ENCODE peak calls at places on chromosomes 5 and 9, in five cellular contexts. C, I, A, N and U are unnamed samples. For H3K4me1, the result is how much of the 10 kb centered on the place peaks cover.

GRCh38 chr9:95822583-95823431 is 52.7 kb upstream of the ERCC6L2 start:
- DNase-seq in C (no peak), I (no peak), A (no peak), N (no peak), U (no peak)

GRCh38 chr5:149310947-149311675 is 34.2 kb upstream of the GRPEL2 start:
- DNase-seq in C (no peak), I (no peak), A (no peak), N (no peak), U (no peak)

GRCh38 chr9:118271936-118272335 is 567.7 kb downstream of the TLR4 start:
- DNase-seq in C (no peak), I (no peak), A (no peak), N (no peak), U (no peak)

GRCh38 chr5:57184322-57184721 is 10.5 kb downstream of the GPBP1 start:
- DNase-seq in C (no peak), I (no peak), A (no peak), N (no peak), U (no peak)

GRCh38 chr5:136123236-136123768 is 9.3 kb upstream of the SMAD5 start:
- DNase-seq in C (no peak), I (peak), A (peak), N (no peak), U (peak)

GRCh38 chr9:128138001-128138400 is 10.5 kb upstream of the PTGES2 start:
- DNase-seq in C (no peak), I (no peak), A (no peak), N (no peak), U (no peak)

GRCh38 chr9:111622626-111623025 is 8.5 kb upstream of the DNAJC25 start:
- DNase-seq in C (no peak), I (no peak), A (no peak), N (no peak), U (no peak)

GRCh38 chr5:528625-529511 is 4.6 kb upstream of the SLC9A3 start:
- DNase-seq in C (no peak), I (no peak), A (no peak), N (no peak), U (no peak)

GRCh38 chr9:33676746-33677505 is 118.4 kb upstream of the PRSS3 start:
- DNase-seq in C (no peak), I (peak), A (peak), N (no peak), U (peak)

GRCh38 chr5:67035098-67035740 is 161.4 kb downstream of the CD180 start:
- DNase-seq in C (no peak), I (no peak), A (no peak), N (no peak), U (no peak)

GRCh38 chr5:143717400-143717799 is 94.6 kb upstream of the HMHB1 start:
- DNase-seq in C (no peak), I (no peak), A (no peak), N (no peak), U (no peak)

GRCh38 chr5:142952236-142952635 is 182.1 kb downstream of the ARHGAP26 start:
- DNase-seq in C (no peak), I (no peak), A (no peak), N (no peak), U (no peak)

GRCh38 chr5:122183098-122183794 is 53.9 kb downstream of the ZNF474 start:
- DNase-seq in C (no peak), I (peak), A (peak), N (no peak), U (no peak)

GRCh38 chr9:21491742-21492141 is 9.6 kb upstream of the IFNE start:
- DNase-seq in C (no peak), I (no peak), A (no peak), N (no peak), U (no peak)

GRCh38 chr5:168875839-168876238 is 296.7 kb upstream of the PANK3 start:
- DNase-seq in C (no peak), I (no peak), A (no peak), N (no peak), U (no peak)

GRCh38 chr5:149938272-149938671 is 6.3 kb downstream of the PDE6A start:
- DNase-seq in C (no peak), I (peak), A (peak), N (no peak), U (no peak)

GRCh38 chr9:123893146-123893545 is 36.8 kb downstream of the DENND1A start:
- DNase-seq in C (no peak), I (no peak), A (no peak), N (no peak), U (no peak)

GRCh38 chr5:171314728-171315385 is 5.8 kb downstream of the TLX3 start:
- DNase-seq in C (no peak), I (no peak), A (no peak), N (no peak), U (no peak)

GRCh38 chr9:110260911-110261310 is 4.6 kb upstream of the TXN start:
- DNase-seq in C (no peak), I (no peak), A (no peak), N (no peak), U (no peak)

GRCh38 chr9:114777841-114778240 is 28.0 kb downstream of the TNFSF15 start:
- DNase-seq in C (no peak), I (no peak), A (no peak), N (no peak), U (no peak)

GRCh38 chr9:35357116-35357515 is 132.8 kb upstream of the RUSC2 start:
- DNase-seq in C (no peak), I (no peak), A (no peak), N (no peak), U (no peak)

GRCh38 chr5:140372971-140373487 is 13.0 kb downstream of the SLC4A9 start:
- DNase-seq in C (no peak), I (peak), A (peak), N (peak), U (peak)

GRCh38 chr9:124038239-124038638 is 26.7 kb downstream of the LHX2 start:
- DNase-seq in C (no peak), I (no peak), A (no peak), N (no peak), U (no peak)

GRCh38 chr5:171984748-171985419 is 21.6 kb downstream of the FBXW11 start:
- DNase-seq in C (no peak), I (no peak), A (no peak), N (no peak), U (no peak)

GRCh38 chr5:66680804-66681203 is 84.6 kb downstream of the MAST4 start:
- DNase-seq in C (no peak), I (no peak), A (no peak), N (no peak), U (no peak)

GRCh38 chr9:132639322-132639721 is 30.5 kb downstream of the DDX31 start:
- DNase-seq in C (no peak), I (peak), A (peak), N (no peak), U (no peak)

GRCh38 chr5:53076014-53076413 is 33.5 kb downstream of the MOCS2 start:
- DNase-seq in C (no peak), I (no peak), A (no peak), N (no peak), U (no peak)

GRCh38 chr5:58235279-58235678 is 224.6 kb downstream of the PLK2 start:
- DNase-seq in C (no peak), I (no peak), A (peak), N (no peak), U (peak)

GRCh38 chr5:171667341-171668096 is 118.1 kb upstream of the SMIM23 start:
- DNase-seq in C (no peak), I (no peak), A (peak), N (no peak), U (no peak)

GRCh38 chr5:157934600-157934999 is 75.7 kb upstream of the CLINT1 start:
- DNase-seq in C (no peak), I (no peak), A (no peak), N (no peak), U (no peak)

GRCh38 chr5:157930710-157931109 is 71.8 kb upstream of the CLINT1 start:
- DNase-seq in C (no peak), I (peak), A (peak), N (no peak), U (no peak)

GRCh38 chr5:157933005-157933404 is 74.1 kb upstream of the CLINT1 start:
- DNase-seq in C (no peak), I (no peak), A (no peak), N (no peak), U (no peak)
- H3K4me1 ChIP-seq in C (under half), I (under half), A (under half), N (under half), U (under half)

DNA sequence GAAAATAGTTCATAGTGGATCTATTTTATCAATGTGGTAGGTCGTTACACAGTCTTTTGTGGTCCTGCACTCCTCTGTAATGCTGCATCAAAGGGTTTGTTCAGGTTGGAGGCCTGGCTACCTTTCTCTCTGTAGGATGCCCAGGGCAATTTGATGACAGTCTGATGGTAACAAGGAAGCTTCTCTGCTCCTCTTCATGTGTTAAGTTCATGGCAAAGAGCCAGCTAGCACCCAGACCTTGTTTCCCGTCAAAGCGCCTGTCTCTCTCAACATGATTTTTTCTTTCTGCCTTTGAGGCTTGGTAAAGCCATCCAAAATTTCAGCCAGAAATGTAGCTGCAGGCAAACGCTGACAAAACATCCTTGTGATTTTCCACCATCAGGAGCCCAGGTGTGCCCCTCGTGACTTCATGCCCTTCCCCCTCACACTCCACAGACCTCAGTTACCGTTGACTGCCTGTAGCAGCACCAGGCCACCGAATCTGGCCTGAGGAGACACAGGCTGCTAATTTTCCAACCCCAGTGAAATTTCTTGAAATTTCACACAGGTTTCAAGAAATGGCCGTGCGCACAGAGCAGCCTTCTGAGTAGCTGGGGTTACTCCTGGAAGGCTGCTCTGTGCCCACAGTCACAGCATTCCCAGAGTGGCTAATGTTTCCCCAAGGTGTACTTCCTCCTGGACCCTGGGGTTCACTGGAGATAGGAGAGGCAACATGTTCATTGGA is 292.7 kb downstream of the CWC27 start:
- DNase-seq in C (no peak), I (no peak), A (no peak), N (no peak), U (no peak)
- H3K4me1 ChIP-seq in C (under half), I (under half), A (under half), N (under half), U (under half)

GRCh38 chr9:137646341-137646740 is 27.5 kb downstream of the EHMT1 start:
- DNase-seq in C (no peak), I (no peak), A (no peak), N (no peak), U (no peak)
- H3K4me1 ChIP-seq in C (under half), I (under half), A (under half), N (under half), U (under half)

DNA sequence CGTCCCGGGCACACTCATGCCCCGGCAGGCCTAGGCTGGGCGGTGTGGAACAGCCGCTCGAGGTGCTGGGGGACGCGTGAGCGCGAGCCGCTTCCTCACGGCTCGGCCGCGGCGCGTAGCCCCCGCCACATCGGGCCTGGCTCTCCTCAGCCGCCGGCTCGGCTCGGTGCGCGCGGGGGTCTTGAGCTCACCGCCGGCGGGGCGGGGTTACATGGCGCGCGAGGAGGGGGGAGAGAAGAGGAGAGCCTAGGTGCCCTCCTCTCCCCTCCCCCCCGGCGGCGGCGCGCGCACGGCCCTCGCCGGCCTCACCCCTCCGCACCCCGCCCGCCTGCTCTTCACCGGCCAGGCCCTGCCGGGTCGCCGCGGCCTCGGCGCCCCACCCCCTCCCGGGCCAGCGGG is 7.7 kb downstream of the RANBP6 start:
- DNase-seq in C (peak), I (peak), A (peak), N (peak), U (peak)
- H3K4me1 ChIP-seq in C (half or more), I (under half), A (under half), N (under half), U (under half)

GRCh38 chr5:35884789-35885172 is 28.1 kb downstream of the IL7R start:
- DNase-seq in C (no peak), I (no peak), A (no peak), N (no peak), U (no peak)

GRCh38 chr5:35879649-35880048 is 23.0 kb downstream of the IL7R start:
- DNase-seq in C (no peak), I (no peak), A (no peak), N (no peak), U (no peak)

GRCh38 chr5:35884125-35884788 is 27.6 kb downstream of the IL7R start:
- DNase-seq in C (no peak), I (no peak), A (no peak), N (no peak), U (no peak)

GRCh38 chr5:35880166-35880565 is 23.5 kb downstream of the IL7R start:
- DNase-seq in C (no peak), I (no peak), A (no peak), N (no peak), U (no peak)

DNA sequence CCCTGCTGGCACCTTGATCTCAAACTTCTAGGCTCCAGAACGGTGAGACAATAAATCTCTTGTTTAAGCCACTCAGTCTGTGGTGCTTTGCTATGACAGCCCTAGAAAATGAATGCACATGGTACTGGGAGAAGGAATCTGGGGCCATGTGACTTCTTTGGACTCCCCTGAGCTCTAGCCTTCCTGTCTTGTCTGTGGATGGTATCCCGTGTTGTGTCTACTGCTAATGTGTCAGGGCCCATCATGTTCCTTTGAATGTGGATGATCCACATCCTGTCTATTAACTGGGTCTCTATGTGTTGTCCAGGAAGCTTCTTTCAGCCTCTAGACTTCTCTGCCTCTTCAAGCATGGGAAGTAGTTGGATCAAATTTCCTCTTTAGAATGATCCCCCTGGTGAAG is 25.1 kb downstream of the IL7R start:
- DNase-seq in C (no peak), I (no peak), A (no peak), N (no peak), U (no peak)
- H3K4me1 ChIP-seq in C (under half), I (under half), A (under half), N (under half), U (under half)

GRCh38 chr9:113521693-113522260 is 58.2 kb downstream of the RGS3 start:
- DNase-seq in C (peak), I (no peak), A (no peak), N (no peak), U (no peak)
- H3K4me1 ChIP-seq in C (under half), I (half or more), A (under half), N (half or more), U (under half)

GRCh38 chr5:132500244-132500930 is 9.8 kb upstream of the IRF1 start:
- DNase-seq in C (no peak), I (no peak), A (peak), N (no peak), U (no peak)
- H3K4me1 ChIP-seq in C (under half), I (half or more), A (under half), N (under half), U (under half)